ENCODE peak calls at places on chromosomes 3 and 15, in eight cellular contexts. V is endothelial cell of umbilical vein, U is A549, L is lower lobe of right lung, B is Calu3, O is K562, J is epithelial cell of esophagus, F is PC-9. R is an unnamed sample.

GRCh38 chr15:99439524-99439835 is 126.3 kb upstream of the MEF2A start:
- DNase-seq in F (no peak), B (no peak), V (no peak), O (no peak), L (no peak), U (no peak), J (no peak), R (peak; percentile 6)

GRCh38 chr3:141093971-141094401 is 42.8 kb downstream of the SPSB4 start:
- DNase-seq in U (no peak), B (no peak), O (no peak), V (no peak), J (peak; percentile 67), L (no peak), F (no peak), R (no peak)

GRCh38 chr3:151225040-151225975 is 22.3 kb upstream of the GPR171 start:
- DNase-seq in O (no peak), V (no peak), F (no peak), B (no peak), L (no peak), U (no peak), J (no peak), R (no peak)

GRCh38 chr15:50066202-50066601 is 52.8 kb downstream of the ATP8B4 start:
- DNase-seq in V (no peak), L (no peak), J (peak; percentile 24), U (peak; percentile 18), B (no peak), F (no peak), O (no peak), R (no peak)

GRCh38 chr3:59133350-59133749 is 83.5 kb upstream of the CFAP20DC start:
- DNase-seq in J (no peak), F (no peak), B (no peak), L (no peak), V (no peak), U (no peak), O (no peak), R (no peak)

GRCh38 chr15:27438403-27439375 is 467.7 kb downstream of the GABRG3 start:
- DNase-seq in B (no peak), V (no peak), O (no peak), J (no peak), F (no peak), U (no peak), L (no peak), R (no peak)

GRCh38 chr3:58529516-58530353 is 7.3 kb downstream of the ACOX2 start:
- DNase-seq in B (peak; percentile 15), U (no peak), V (peak; percentile 31), L (no peak), F (no peak), J (no peak), O (peak; percentile 34), R (peak; percentile 29)

GRCh38 chr3:31048143-31048542 is 153.7 kb upstream of the GADL1 start:
- DNase-seq in B (no peak), L (no peak), O (no peak), U (no peak), J (no peak), V (no peak), F (no peak), R (no peak)

GRCh38 chr3:151268267-151269235 is 9.8 kb downstream of the P2RY14 start:
- DNase-seq in F (no peak), O (no peak), V (no peak), B (no peak), L (no peak), J (no peak), U (no peak), R (no peak)

GRCh38 chr3:46615976-46616375 is 3.7 kb downstream of the FAM240A start:
- DNase-seq in F (no peak), B (no peak), V (no peak), O (no peak), L (no peak), U (no peak), J (no peak), R (no peak)

GRCh38 chr15:77817434-77817833 is 184.7 kb upstream of the LINGO1 start:
- DNase-seq in J (no peak), O (no peak), F (no peak), U (no peak), L (no peak), V (no peak), B (no peak), R (no peak)

GRCh38 chr15:70262591-70263274 is 165.0 kb upstream of the TLE3 start:
- DNase-seq in U (no peak), B (no peak), J (no peak), O (peak; percentile 22), F (no peak), V (no peak), L (no peak), R (no peak)
- TF ChIP-seq CTCF in U (no peak), B (no peak), J (no peak), O (no peak), F (no peak), V (no peak), L (no peak), R (no peak)

DNA sequence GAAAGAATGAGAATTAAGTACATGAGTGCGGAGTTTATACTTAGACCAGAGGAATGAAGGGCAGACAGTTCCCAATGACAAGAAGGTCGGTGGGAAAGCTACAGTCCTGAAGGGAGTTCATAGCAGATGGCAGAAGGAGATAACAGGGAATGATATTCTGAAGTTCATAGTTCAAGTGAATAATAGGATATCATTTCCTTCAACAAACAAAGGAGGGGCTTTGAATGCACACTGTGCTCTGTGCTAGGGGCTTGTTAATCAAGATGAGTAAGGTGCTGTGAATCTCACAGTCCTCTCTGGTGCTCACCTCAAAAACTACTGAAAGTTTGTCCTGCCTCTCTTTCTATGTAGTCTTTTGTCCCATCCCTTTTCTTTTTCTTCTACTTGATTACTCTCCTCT is 41.9 kb downstream of the SIDT1 start:
- DNase-seq in U (no peak), L (no peak), J (no peak), B (no peak), F (no peak), O (no peak), V (peak; percentile 41), R (no peak)
- TF ChIP-seq CTCF in U (no peak), L (no peak), J (no peak), B (no peak), F (no peak), O (no peak), V (no peak), R (no peak)

GRCh38 chr3:128456776-128457715 is 9.6 kb downstream of the DNAJB8 start:
- DNase-seq in J (no peak), V (no peak), F (no peak), B (no peak), L (no peak), O (peak; percentile 85), U (no peak), R (no peak)
- TF ChIP-seq CTCF in J (no peak), V (no peak), F (no peak), B (no peak), L (no peak), O (no peak), U (no peak), R (peak; percentile 15)

GRCh38 chr15:93018574-93018973 is 70.4 kb downstream of the RGMA start:
- DNase-seq in O (no peak), J (no peak), L (no peak), U (no peak), V (no peak), B (no peak), F (no peak), R (no peak)
- TF ChIP-seq CTCF in O (peak; percentile 29), J (peak; percentile 29), L (no peak), U (peak; percentile 38), V (no peak), B (no peak), F (no peak), R (peak; percentile 24)

DNA sequence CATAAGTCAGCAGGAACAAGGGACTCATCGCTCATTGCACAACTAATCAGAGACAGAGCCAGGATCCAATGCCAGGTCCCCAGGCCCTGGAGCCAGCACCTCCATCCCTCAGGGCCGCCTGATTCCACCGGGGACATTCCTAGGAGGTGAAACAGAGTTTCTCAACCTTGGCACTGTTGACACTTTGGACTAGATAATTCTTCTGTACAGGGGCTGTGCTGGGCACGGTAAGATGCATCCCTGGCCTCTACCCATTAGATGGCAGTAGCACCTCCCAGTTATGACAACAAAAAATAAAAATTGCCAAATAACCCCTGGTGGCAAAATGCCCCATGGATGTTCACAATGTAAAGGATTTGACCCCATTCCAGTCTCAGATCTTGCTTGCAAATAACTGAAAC is 127.7 kb downstream of the MTHFS start:
- DNase-seq in L (no peak), O (no peak), V (no peak), U (peak; percentile 51), F (no peak), J (peak; percentile 21), B (peak; percentile 23), R (no peak)
- TF ChIP-seq CTCF in L (peak; percentile 27), O (peak; percentile 60), V (no peak), U (peak; percentile 51), F (peak; percentile 57), J (peak; percentile 42), B (peak; percentile 52), R (no peak)

DNA sequence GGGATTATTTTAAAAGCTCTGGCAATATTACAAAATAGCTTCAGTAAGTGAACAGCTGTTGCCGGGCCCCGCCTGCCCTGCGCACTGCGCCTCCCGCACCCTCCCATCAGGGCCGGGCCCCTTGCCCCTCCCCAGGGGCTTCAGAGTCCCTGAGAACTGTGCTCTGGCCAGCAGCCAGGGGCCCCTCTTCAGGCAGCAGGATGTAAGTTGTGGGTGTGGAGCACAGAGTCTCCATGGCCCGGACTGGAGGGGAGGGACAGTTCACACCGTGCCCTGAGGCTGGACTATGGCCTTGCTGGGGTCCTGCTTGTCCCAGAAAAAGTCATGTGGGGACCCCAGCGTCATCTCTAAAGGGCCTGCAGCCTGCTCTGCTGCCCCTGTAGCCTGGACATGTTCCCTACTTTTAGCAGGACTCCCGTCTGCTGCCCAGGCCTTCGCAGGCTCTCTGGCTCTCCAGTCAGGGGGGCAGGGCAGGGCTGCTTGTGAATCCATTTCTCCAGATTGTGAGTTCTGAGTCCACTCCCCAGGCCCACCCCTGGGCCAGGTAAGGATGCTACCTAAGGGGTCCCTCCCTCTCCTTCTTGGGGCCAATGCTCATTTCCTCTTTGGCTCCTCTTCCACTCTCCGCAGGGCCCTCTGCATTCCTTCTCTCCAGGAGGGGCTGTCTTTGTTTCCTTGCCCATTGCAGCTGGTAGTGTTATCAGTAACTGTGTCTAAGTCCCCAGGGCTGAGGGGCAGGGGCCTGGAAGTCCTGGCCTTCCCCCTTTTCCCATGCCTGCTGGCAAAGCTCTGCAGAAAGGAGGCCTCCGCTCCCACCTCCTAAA is 12.8 kb upstream of the CACNA2D2 start:
- DNase-seq in L (peak; percentile 84), B (no peak), U (no peak), V (peak; percentile 3), O (peak; percentile 49), J (no peak), F (no peak), R (peak; percentile 27)
- TF ChIP-seq CTCF in L (no peak), B (no peak), U (no peak), V (no peak), O (no peak), J (no peak), F (no peak), R (no peak)

GRCh38 chr3:122921791-122922651 is 105.5 kb downstream of the SEMA5B start:
- DNase-seq in V (no peak), B (peak; percentile 67), J (peak; percentile 43), F (no peak), U (peak; percentile 18), L (no peak), O (peak; percentile 79), R (peak; percentile 35)
- TF ChIP-seq CTCF in V (peak; percentile 4), B (peak; percentile 22), J (no peak), F (peak; percentile 17), U (no peak), L (no peak), O (peak; percentile 28), R (peak; percentile 51)